ENCODE peak calls at places on chromosome 7, in eight cellular contexts. X, J, C, Z, U, P, L and R are unnamed samples.

GRCh38 chr7:47373871-47374451 is 207.9 kb downstream of the TNS3 start:
- DNase-seq in X (no peak), J (no peak), C (no peak), Z (no peak), U (peak), P (no peak), L (peak), R (no peak)

GRCh38 chr7:21898265-21898930 is 47.3 kb downstream of the CDCA7L start:
- DNase-seq in X (no peak), J (no peak), C (no peak), Z (no peak), U (no peak), P (no peak), L (no peak), R (no peak)

GRCh38 chr7:134448359-134449229 is 10.3 kb downstream of the AKR1B1 start:
- DNase-seq in X (peak), J (peak), C (no peak), Z (peak), U (no peak), P (no peak), L (no peak), R (no peak)

GRCh38 chr7:128781126-128781525 is 5.5 kb upstream of the OPN1SW start:
- DNase-seq in X (peak), J (peak), C (no peak), Z (peak), U (no peak), P (no peak), L (no peak), R (no peak)

GRCh38 chr7:8258166-8258565 is 3.8 kb downstream of the ICA1 start:
- DNase-seq in X (no peak), J (no peak), C (no peak), Z (no peak), U (no peak), P (no peak), L (no peak), R (no peak)

GRCh38 chr7:98990356-98990755 is 112.0 kb downstream of the TRRAP start:
- DNase-seq in X (no peak), J (no peak), C (no peak), Z (no peak), U (peak), P (no peak), L (peak), R (no peak)

GRCh38 chr7:27167916-27168264 is 2.6 kb upstream of the HOXA9 start:
- DNase-seq in X (peak), J (no peak), C (no peak), Z (no peak), U (no peak), P (no peak), L (peak), R (no peak)

GRCh38 chr7:112452102-112452888 is 2.0 kb downstream of the IFRD1 start:
- DNase-seq in X (peak), J (peak), C (peak), Z (no peak), U (no peak), P (peak), L (no peak), R (peak)

GRCh38 chr7:110592557-110592956 is 498.4 kb upstream of the LRRN3 start:
- DNase-seq in X (no peak), J (no peak), C (no peak), Z (no peak), U (no peak), P (no peak), L (no peak), R (no peak)

GRCh38 chr7:94656925-94657731 is 1.2 kb upstream of the SGCE start:
- DNase-seq in X (peak), J (peak), C (peak), Z (no peak), U (no peak), P (no peak), L (no peak), R (peak)

GRCh38 chr7:90347759-90348158 is 1.2 kb downstream of the GTPBP10 start:
- DNase-seq in X (no peak), J (no peak), C (no peak), Z (no peak), U (no peak), P (no peak), L (no peak), R (no peak)

GRCh38 chr7:158957507-158957900 is 101.1 kb downstream of the DYNC2I1 start:
- DNase-seq in X (no peak), J (no peak), C (no peak), Z (no peak), U (no peak), P (no peak), L (no peak), R (no peak)

GRCh38 chr7:94512735-94513564 is 3.3 kb downstream of the CASD1 start:
- DNase-seq in X (no peak), J (no peak), C (no peak), Z (no peak), U (no peak), P (no peak), L (no peak), R (no peak)

GRCh38 chr7:40566879-40567278 is 432.1 kb downstream of the SUGCT start:
- DNase-seq in X (no peak), J (no peak), C (no peak), Z (no peak), U (no peak), P (no peak), L (no peak), R (no peak)

GRCh38 chr7:71165708-71166107 is 33.8 kb downstream of the GALNT17 start:
- DNase-seq in X (no peak), J (no peak), C (no peak), Z (no peak), U (no peak), P (no peak), L (no peak), R (no peak)
- TF ChIP-seq CTCF in X (no peak), J (no peak), C (no peak), Z (no peak), U (no peak), P (no peak), L (no peak), R (no peak)

GRCh38 chr7:82605247-82605864 is 161.8 kb upstream of the CACNA2D1 start:
- DNase-seq in X (peak), J (peak), C (no peak), Z (no peak), U (no peak), P (peak), L (no peak), R (peak)

GRCh38 chr7:82599910-82600309 is 156.3 kb upstream of the CACNA2D1 start:
- DNase-seq in X (no peak), J (no peak), C (no peak), Z (no peak), U (no peak), P (no peak), L (no peak), R (no peak)

GRCh38 chr7:82598958-82599357 is 155.4 kb upstream of the CACNA2D1 start:
- DNase-seq in X (peak), J (peak), C (no peak), Z (peak), U (no peak), P (no peak), L (no peak), R (no peak)

GRCh38 chr7:82602066-82602465 is 158.5 kb upstream of the CACNA2D1 start:
- DNase-seq in X (no peak), J (no peak), C (no peak), Z (no peak), U (no peak), P (no peak), L (no peak), R (no peak)

GRCh38 chr7:82600601-82601000 is 157.0 kb upstream of the CACNA2D1 start:
- DNase-seq in X (peak), J (no peak), C (no peak), Z (no peak), U (no peak), P (no peak), L (no peak), R (no peak)
- TF ChIP-seq CTCF in X (peak), J (no peak), C (no peak), Z (peak), U (no peak), P (no peak), L (no peak), R (no peak)

DNA sequence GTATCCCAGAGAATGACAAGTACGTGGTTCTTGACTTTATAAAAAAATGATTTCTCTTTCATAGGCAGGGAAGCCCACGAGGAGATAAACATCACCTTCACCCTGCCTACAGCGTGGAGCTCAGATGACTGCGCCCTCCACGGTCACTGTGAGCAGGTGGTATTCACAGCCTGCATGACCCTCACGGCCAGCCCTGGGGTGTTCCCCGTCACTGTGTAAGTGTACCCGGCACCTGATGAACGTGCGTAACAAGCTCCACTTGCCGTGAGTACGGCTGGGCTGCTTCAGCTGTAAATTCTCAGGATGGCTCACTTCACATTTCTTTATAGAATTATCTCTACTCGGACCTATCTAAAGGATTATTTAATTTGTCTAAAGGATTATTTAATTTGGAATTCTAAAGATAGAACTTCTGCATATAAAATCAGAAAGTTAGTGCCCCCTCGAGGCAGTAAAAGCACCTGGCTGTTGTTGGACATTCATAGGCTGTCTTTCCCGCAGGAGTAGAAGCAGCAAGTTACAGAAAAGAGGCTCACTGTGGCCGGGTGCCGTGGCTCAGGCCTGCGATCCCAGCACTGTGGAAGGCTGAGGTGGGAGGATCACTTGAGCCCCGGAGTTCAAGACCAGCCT is 27.6 kb downstream of the TMEM248 start:
- DNase-seq in X (no peak), J (no peak), C (no peak), Z (no peak), U (no peak), P (no peak), L (no peak), R (no peak)
- TF ChIP-seq CTCF in X (no peak), J (no peak), C (no peak), Z (no peak), U (no peak), P (no peak), L (no peak), R (no peak)

GRCh38 chr7:96021533-96021932 is 249.2 kb downstream of the DYNC1I1 start:
- DNase-seq in X (peak), J (no peak), C (no peak), Z (peak), U (no peak), P (no peak), L (no peak), R (no peak)
- TF ChIP-seq CTCF in X (no peak), J (no peak), C (no peak), Z (no peak), U (no peak), P (no peak), L (no peak), R (no peak)

GRCh38 chr7:121039510-121039822 is 51.0 kb downstream of the CPED1 start:
- DNase-seq in X (no peak), J (no peak), C (no peak), Z (no peak), U (no peak), P (no peak), L (no peak), R (no peak)

GRCh38 chr7:121038717-121039509 is 50.4 kb downstream of the CPED1 start:
- DNase-seq in X (no peak), J (no peak), C (no peak), Z (no peak), U (no peak), P (no peak), L (no peak), R (no peak)

GRCh38 chr7:121039994-121040393 is 51.5 kb downstream of the CPED1 start:
- DNase-seq in X (no peak), J (no peak), C (no peak), Z (no peak), U (no peak), P (no peak), L (no peak), R (no peak)

GRCh38 chr7:121034929-121035328 is 46.4 kb downstream of the CPED1 start:
- DNase-seq in X (no peak), J (no peak), C (no peak), Z (no peak), U (no peak), P (no peak), L (no peak), R (no peak)

DNA sequence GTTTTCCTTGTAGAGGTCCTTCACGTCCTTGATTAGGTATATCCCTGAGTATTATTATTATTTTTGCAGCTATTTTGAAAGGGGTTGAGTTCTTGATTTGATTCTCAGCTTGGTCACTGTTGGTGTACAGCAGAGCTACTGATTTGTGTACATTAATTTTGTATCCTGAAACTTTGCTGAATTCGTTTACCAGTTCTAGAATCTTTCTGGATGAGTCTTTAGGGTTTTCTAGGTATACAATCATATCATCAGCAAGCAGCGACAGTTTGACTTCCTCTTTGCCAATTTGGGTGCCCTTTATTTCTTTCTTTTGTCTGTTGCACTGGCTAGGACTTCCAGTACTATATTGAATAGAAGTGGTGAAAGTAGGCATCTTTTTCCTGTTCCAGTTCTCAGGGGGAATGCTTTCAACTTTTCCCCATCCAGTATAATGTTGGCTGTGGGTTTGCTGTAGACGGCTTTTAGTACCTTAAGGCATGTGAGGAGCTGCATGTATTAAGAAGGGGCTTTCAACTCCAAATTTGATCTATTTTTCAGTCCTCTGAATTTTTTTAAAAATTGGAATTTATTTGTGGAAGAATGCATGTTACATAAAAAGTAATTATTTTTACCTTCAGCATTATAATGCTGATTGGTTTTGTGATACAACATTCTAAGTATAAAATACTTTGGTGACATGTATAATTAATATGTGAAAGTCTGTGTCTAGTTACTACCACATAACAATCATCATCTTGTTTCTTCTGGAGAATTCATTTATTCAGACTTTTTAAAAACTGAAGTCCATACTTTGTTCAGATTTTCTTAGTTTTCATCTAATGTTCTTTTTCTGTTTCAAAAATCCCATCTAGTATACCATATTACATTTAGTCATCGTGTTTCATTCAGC is 49.6 kb downstream of the CPED1 start:
- DNase-seq in X (no peak), J (no peak), C (no peak), Z (no peak), U (no peak), P (no peak), L (no peak), R (no peak)
- TF ChIP-seq CTCF in X (no peak), J (no peak), C (no peak), Z (no peak), U (no peak), P (no peak), L (no peak), R (no peak)

DNA sequence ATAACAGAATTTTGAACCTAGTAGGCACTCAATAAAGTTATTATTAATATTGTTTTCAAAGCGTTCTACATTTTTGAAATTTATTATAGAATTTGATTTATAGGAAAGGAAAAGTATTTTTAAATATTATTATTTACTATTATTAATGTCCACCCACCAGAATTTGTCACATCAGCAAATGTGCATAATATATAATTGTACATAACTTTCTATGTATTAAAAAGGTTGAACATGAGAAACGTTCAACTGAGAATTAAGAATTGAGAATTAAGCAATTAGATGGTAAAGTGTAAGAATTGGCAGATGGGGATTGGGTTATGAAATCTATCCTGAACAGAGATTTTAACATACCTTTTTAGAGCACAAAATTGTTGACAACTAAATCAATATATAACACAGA is 129.8 kb downstream of the PTN start:
- DNase-seq in X (no peak), J (no peak), C (no peak), Z (no peak), U (no peak), P (no peak), L (no peak), R (no peak)
- TF ChIP-seq CTCF in X (no peak), J (no peak), C (no peak), Z (no peak), U (no peak), P (no peak), L (no peak), R (no peak)